ENCODE peak calls at places on chromosomes 7 and 10, in four cellular contexts. M is ovary; Y is effector memory CD4-positive, alpha-beta T cell; W is epithelial cell of esophagus. K is an unnamed sample.

GRCh38 chr7:158782638-158783490 is 46.4 kb downstream of the ESYT2 start:
- DNase-seq in Y (no peak), M (peak; percentile 60), W (peak; percentile 44), K (no peak)

GRCh38 chr10:100670828-100671479 is 74.4 kb upstream of the PAX2 start:
- DNase-seq in W (no peak), Y (peak; percentile 38), M (no peak), K (peak; percentile 34)

GRCh38 chr7:25215694-25216335 is 12.5 kb downstream of the NPVF start:
- DNase-seq in W (no peak), M (no peak), Y (no peak), K (no peak)

GRCh38 chr10:117537904-117538524 is 4.5 kb upstream of the EMX2 start:
- DNase-seq in W (peak; percentile 30), M (no peak), Y (no peak), K (no peak)

GRCh38 chr10:51683031-51683830 is 16.2 kb downstream of the CSTF2T start:
- DNase-seq in Y (no peak), M (no peak), W (no peak), K (no peak)

GRCh38 chr7:151851782-151852181 is 25.1 kb downstream of the PRKAG2 start:
- DNase-seq in W (peak; percentile 10), Y (no peak), M (no peak), K (no peak)

GRCh38 chr7:70681847-70682350 is 450.0 kb upstream of the GALNT17 start:
- DNase-seq in Y (no peak), M (no peak), W (no peak), K (no peak)

GRCh38 chr7:34357068-34357467 is 300.9 kb upstream of the NPSR1 start:
- DNase-seq in Y (no peak), M (no peak), W (peak; percentile 74), K (no peak)

GRCh38 chr7:118969370-118969769 is 744.9 kb downstream of the ANKRD7 start:
- DNase-seq in M (no peak), W (no peak), Y (no peak), K (no peak)

GRCh38 chr10:178208-178607 is 43.0 kb downstream of the ZMYND11 start:
- DNase-seq in Y (no peak), M (no peak), W (peak; percentile 40), K (no peak)

GRCh38 chr7:23346316-23346715 is 47.2 kb downstream of the MALSU1 start:
- DNase-seq in Y (no peak), M (no peak), W (no peak), K (peak; percentile 59)

GRCh38 chr10:86263209-86263608 is 103.4 kb downstream of the GRID1 start:
- DNase-seq in Y (no peak), W (no peak), M (no peak), K (peak; percentile 13)

GRCh38 chr7:82044497-82045080 is 274.7 kb upstream of the HGF start:
- DNase-seq in M (no peak), W (peak; percentile 62), Y (no peak), K (no peak)

GRCh38 chr10:125264752-125265578 is 104.6 kb upstream of the CTBP2 start:
- DNase-seq in Y (no peak), W (peak; percentile 97), M (no peak), K (no peak)

GRCh38 chr10:25024528-25024927 is 8.1 kb downstream of the THNSL1 start:
- DNase-seq in M (no peak), Y (no peak), W (no peak), K (no peak)
- H3K4me3 ChIP-seq in M (no peak overlapping the region), Y (no peak overlapping the region), W (no peak overlapping the region), K (no peak overlapping the region)

DNA sequence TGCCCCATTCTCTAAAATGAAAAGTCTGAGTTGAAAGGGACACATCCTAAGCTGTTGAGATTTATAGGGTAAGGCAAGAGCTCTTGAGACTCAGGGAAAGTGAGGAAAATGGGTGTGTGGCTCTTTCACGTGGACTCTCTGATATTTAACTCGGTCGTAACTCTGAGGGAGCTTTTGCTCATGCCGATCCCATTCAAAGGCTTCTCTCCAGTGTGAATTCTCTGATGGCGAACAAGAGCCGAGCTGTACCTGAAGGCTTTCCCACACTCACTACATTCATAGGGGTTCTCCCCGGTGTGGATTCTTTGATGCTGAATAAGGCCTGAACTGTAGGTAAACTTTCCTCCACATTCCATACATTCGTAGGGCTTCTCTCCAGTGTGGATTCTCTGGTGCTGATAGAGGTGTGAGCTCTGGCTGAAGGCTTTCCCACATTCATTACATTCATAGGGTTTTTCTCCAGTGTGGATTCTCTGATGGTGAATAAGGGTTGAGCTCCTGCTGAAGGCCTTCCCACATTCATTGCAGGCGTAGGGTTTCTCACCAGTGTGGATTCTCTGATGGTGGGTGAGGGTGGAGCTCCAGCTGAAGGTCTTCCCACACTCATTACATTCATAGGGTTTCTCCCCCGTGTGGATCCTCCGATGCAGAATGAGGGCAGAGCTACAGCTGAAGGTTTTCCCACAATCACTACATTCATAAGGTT is 10.4 kb downstream of the ZNF3 start:
- DNase-seq in W (no peak), M (no peak), Y (no peak), K (no peak)
- H3K4me3 ChIP-seq in W (no peak overlapping the region), M (no peak overlapping the region), Y (no peak overlapping the region), K (no peak overlapping the region)

DNA sequence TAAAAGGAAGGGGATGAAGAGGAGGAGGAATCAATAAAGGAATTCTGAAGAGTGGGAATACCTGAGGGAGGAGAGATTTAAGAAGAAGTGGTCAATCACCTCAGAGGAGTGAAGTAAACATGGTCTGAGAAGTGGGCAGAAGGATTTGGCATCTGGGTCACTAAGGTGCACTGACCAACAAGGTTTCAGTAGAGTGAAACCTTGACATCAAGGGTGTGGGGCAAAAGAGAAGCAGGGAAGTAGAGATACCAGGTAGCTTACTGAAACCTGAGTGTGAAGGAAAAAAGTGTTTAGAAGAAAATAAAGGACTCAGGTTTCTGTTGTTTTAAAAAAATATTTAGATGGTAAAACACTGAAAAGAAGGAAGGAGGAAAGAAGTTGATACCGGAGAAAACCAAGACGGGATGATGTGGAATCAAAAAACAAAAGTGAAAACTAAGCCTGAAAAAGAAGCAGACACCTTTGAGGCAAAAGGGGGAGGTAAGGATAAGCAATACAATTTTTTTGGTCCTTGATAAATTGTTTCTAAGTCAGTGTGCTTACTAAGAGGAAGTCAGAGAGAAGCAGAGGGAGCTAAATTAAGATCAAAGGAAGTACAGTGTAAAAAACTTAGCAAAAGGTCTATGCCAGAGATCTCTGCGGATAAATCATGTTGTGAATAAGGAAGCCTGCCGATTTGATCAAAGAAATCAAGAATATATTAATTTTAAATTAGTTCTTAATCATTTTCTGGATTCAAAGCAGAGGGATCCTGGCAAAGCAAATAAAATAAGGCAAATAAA is 137.2 kb upstream of the GPR22 start:
- DNase-seq in M (no peak), W (no peak), Y (no peak), K (peak; percentile 4)
- H3K4me3 ChIP-seq in M (no peak overlapping the region), W (no peak overlapping the region), Y (no peak overlapping the region), K (no peak overlapping the region)

DNA sequence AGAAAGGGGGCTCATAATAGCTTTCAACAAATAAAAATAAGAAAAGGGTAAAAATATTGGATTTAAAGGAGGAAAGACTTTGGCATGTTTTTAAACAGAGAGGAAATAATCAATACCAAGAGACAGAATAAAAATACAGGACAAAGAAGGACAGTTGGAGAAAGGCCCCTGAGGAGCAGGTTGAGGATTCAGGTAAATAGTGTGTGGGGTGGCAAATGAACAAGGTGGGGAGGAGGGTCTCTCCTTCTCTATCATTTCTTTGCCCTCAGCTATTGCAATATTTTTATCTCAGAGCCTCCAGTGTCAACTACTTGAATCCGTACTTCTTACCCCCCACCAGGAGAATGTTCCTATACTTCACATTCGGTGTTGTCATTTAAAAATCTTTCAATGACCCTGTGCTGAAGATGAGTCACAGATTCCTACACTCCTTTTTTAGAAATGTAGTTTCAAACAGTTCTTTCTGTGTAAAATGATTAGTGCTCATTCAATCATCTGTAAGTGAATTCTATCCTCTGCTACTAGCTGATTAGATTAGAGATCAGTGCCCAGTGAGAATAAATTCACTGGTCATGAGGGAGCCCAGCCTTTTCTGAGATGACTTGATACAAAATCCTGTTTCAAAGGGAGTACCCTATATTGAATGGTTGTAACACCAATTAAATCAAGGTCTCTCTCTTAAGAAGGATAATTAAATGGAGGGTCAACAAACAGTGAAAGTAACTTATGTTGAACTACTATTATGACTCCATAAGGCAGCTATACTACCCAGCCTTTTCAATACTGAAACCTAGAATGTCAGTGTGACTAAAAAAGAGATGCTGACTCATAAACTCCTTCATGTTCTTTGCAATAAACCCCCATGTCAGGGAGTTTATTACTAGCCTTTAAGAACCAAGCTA is 50.4 kb upstream of the WNT16 start:
- DNase-seq in W (peak; percentile 56), Y (no peak), M (no peak), K (no peak)
- H3K4me3 ChIP-seq in W (no peak overlapping the region), Y (no peak overlapping the region), M (no peak overlapping the region), K (no peak overlapping the region)

GRCh38 chr10:132626761-132627735 is 89.5 kb downstream of the INPP5A start:
- DNase-seq in M (no peak), Y (no peak), W (no peak), K (no peak)
- H3K4me3 ChIP-seq in M (no peak overlapping the region), Y (no peak overlapping the region), W (no peak overlapping the region), K (no peak overlapping the region)

DNA sequence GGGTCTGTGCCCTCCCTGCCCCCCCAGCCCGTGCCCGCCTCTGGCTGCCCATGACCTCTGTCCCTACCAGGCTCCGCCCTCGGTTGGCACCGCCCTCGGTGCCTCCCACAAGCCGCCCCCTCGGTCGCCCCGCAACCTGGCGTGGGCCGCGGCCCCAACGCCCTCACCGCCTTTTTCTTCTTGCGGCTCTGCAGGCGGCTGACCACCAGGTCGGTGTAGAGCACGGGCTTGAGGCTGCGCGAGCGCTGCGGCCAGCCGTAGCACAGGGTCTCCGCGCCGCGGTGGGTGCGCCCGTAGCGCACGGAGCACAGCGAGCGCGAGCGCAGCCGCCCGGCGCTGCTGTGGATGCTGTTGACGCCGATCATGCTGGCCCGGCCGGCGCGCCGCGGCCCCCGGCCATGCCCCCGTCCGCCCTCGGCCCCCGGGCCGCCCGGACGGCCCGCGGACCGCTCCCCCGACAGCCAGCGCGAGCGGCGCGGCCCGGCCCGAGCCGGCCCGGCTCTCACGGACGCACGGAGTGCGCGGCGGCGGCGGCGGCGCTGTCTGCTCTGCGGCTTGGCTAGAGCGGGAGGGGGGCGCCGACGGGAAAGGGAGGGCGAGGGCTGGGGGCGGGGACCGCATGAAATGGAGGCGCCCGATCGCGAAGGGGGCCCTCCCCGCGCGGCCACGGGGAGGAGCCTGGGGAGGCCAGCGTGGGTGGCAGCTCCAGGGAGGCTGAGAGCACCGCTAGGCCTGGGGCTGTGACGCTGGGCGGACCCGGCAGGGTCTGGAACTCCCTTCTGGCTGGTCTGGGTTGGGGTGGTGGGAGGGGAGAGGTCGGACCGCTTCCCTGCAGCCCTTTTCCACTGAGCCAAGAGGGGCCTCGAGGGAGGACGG is 9.6 kb downstream of the PSD start:
- DNase-seq in Y (peak; percentile 47), W (no peak), M (peak; percentile 65), K (peak; percentile 78)
- H3K4me3 ChIP-seq in Y (peak overlapping the region; percentile 47), W (peak overlapping the region; percentile 14), M (peak overlapping the region; percentile 50), K (peak overlapping the region; percentile 66)

GRCh38 chr10:129394739-129395298 is 72.2 kb upstream of the MGMT start:
- DNase-seq in Y (no peak), M (no peak), W (no peak), K (no peak)
- H3K4me3 ChIP-seq in Y (no peak overlapping the region), M (no peak overlapping the region), W (no peak overlapping the region), K (no peak overlapping the region)

GRCh38 chr10:122460891-122461293 is 461 bp upstream of the HTRA1 start:
- DNase-seq in Y (no peak), W (no peak), M (no peak), K (no peak)
- H3K4me3 ChIP-seq in Y (peak overlapping the region; percentile 60), W (peak overlapping the region; percentile 40), M (peak overlapping the region; percentile 57), K (peak overlapping the region; percentile 13)